ENCODE peak calls at places on chromosomes 3 and 15, in seven cellular contexts. One of them, this sample, is unnamed.

GRCh38 chr3:3102751-3103150 is 7.4 kb downstream of the IL5RA start:
- DNase-seq in ELR: no peak
- DNase-seq in stimulated activated CD4-positive, alpha-beta T cell treated with anti-CD3 and anti-CD28 coated beads, TNF-alpha, amount 100 ng/mL, for 4 hours: no peak
- DNase-seq in NCI-H2081: no peak
- DNase-seq in hippocampal formation: no peak
- DNase-seq in hypothalamus: no peak
- DNase-seq in tibial artery: no peak
- DNase-seq in this sample: no peak

GRCh38 chr15:38554354-38554753 is 10.3 kb downstream of the RASGRP1 start:
- DNase-seq in ELR: no peak
- DNase-seq in stimulated activated CD4-positive, alpha-beta T cell treated with anti-CD3 and anti-CD28 coated beads, TNF-alpha, amount 100 ng/mL, for 4 hours: no peak
- DNase-seq in NCI-H2081: no peak
- DNase-seq in hippocampal formation: no peak
- DNase-seq in hypothalamus: no peak
- DNase-seq in tibial artery: no peak
- DNase-seq in this sample: no peak

GRCh38 chr3:15382405-15382923 is 44.9 kb downstream of the METTL6 start:
- DNase-seq in ELR: no peak
- DNase-seq in stimulated activated CD4-positive, alpha-beta T cell treated with anti-CD3 and anti-CD28 coated beads, TNF-alpha, amount 100 ng/mL, for 4 hours: no peak
- DNase-seq in NCI-H2081: no peak
- DNase-seq in hippocampal formation: no peak
- DNase-seq in hypothalamus: no peak
- DNase-seq in tibial artery: no peak
- DNase-seq in this sample: no peak

GRCh38 chr15:77021803-77022381 is 27.0 kb downstream of the PSTPIP1 start:
- DNase-seq in ELR: peak
- DNase-seq in stimulated activated CD4-positive, alpha-beta T cell treated with anti-CD3 and anti-CD28 coated beads, TNF-alpha, amount 100 ng/mL, for 4 hours: no peak
- DNase-seq in NCI-H2081: no peak
- DNase-seq in hippocampal formation: no peak
- DNase-seq in hypothalamus: no peak
- DNase-seq in tibial artery: no peak
- DNase-seq in this sample: no peak

GRCh38 chr15:71437919-71438318 is 322.6 kb downstream of the THSD4 start:
- DNase-seq in ELR: peak
- DNase-seq in stimulated activated CD4-positive, alpha-beta T cell treated with anti-CD3 and anti-CD28 coated beads, TNF-alpha, amount 100 ng/mL, for 4 hours: no peak
- DNase-seq in NCI-H2081: no peak
- DNase-seq in hippocampal formation: no peak
- DNase-seq in hypothalamus: no peak
- DNase-seq in tibial artery: no peak
- DNase-seq in this sample: no peak

GRCh38 chr3:34919025-34919424 is 720.3 kb upstream of the ARPP21 start:
- DNase-seq in ELR: no peak
- DNase-seq in stimulated activated CD4-positive, alpha-beta T cell treated with anti-CD3 and anti-CD28 coated beads, TNF-alpha, amount 100 ng/mL, for 4 hours: no peak
- DNase-seq in NCI-H2081: no peak
- DNase-seq in hippocampal formation: no peak
- DNase-seq in hypothalamus: no peak
- DNase-seq in tibial artery: no peak
- DNase-seq in this sample: no peak

GRCh38 chr3:193021506-193022010 is 103.9 kb upstream of the MB21D2 start:
- DNase-seq in ELR: no peak
- DNase-seq in stimulated activated CD4-positive, alpha-beta T cell treated with anti-CD3 and anti-CD28 coated beads, TNF-alpha, amount 100 ng/mL, for 4 hours: no peak
- DNase-seq in NCI-H2081: no peak
- DNase-seq in hippocampal formation: no peak
- DNase-seq in hypothalamus: no peak
- DNase-seq in tibial artery: no peak
- DNase-seq in this sample: no peak

GRCh38 chr3:115975353-115975752 is 352.0 kb downstream of the GAP43 start:
- DNase-seq in ELR: peak
- DNase-seq in stimulated activated CD4-positive, alpha-beta T cell treated with anti-CD3 and anti-CD28 coated beads, TNF-alpha, amount 100 ng/mL, for 4 hours: no peak
- DNase-seq in NCI-H2081: no peak
- DNase-seq in hippocampal formation: no peak
- DNase-seq in hypothalamus: no peak
- DNase-seq in tibial artery: no peak
- DNase-seq in this sample: no peak

GRCh38 chr3:151894219-151894618 is 20.8 kb downstream of the SUCNR1 start:
- DNase-seq in ELR: no peak
- DNase-seq in stimulated activated CD4-positive, alpha-beta T cell treated with anti-CD3 and anti-CD28 coated beads, TNF-alpha, amount 100 ng/mL, for 4 hours: no peak
- DNase-seq in NCI-H2081: no peak
- DNase-seq in hippocampal formation: no peak
- DNase-seq in hypothalamus: no peak
- DNase-seq in tibial artery: no peak
- DNase-seq in this sample: no peak

GRCh38 chr3:157618075-157618760 is 115.0 kb upstream of the VEPH1 start:
- DNase-seq in ELR: peak
- DNase-seq in stimulated activated CD4-positive, alpha-beta T cell treated with anti-CD3 and anti-CD28 coated beads, TNF-alpha, amount 100 ng/mL, for 4 hours: no peak
- DNase-seq in NCI-H2081: peak
- DNase-seq in hippocampal formation: peak
- DNase-seq in hypothalamus: no peak
- DNase-seq in tibial artery: no peak
- DNase-seq in this sample: no peak